ENCODE peak calls at places on chromosome 21, in five cellular contexts. F is effector memory CD4-positive, alpha-beta T cell; A is cardiac muscle cell; V is left ventricle myocardium inferior; Y is stomach. U is an unnamed sample.

GRCh38 chr21:40717008-40717407 is 129.9 kb downstream of the DSCAM start:
- DNase-seq in A (no peak), F (no peak), V (no peak), Y (peak; percentile 28), U (no peak)

GRCh38 chr21:43733060-43733459 is 14.1 kb downstream of the PDXK start:
- DNase-seq in Y (no peak), F (no peak), V (no peak), A (no peak), U (no peak)

GRCh38 chr21:42443181-42443785 is 39.6 kb downstream of the UBASH3A start:
- DNase-seq in V (no peak), Y (no peak), A (no peak), F (no peak), U (no peak)

GRCh38 chr21:40140675-40141074 is 273.4 kb downstream of the PCP4 start:
- DNase-seq in F (no peak), Y (no peak), V (no peak), A (no peak), U (no peak)

GRCh38 chr21:28336299-28336698 is 656.4 kb downstream of the LTN1 start:
- DNase-seq in A (peak; percentile 92), Y (peak; percentile 26), F (no peak), V (no peak), U (no peak)

GRCh38 chr21:25885880-25886279 is 151.1 kb downstream of the GABPA start:
- DNase-seq in A (no peak), Y (no peak), F (no peak), V (no peak), U (no peak)

GRCh38 chr21:39120876-39121599 is 62.2 kb downstream of the PSMG1 start:
- DNase-seq in Y (no peak), V (no peak), A (no peak), F (no peak), U (no peak)

GRCh38 chr21:42098957-42099547 is 27.9 kb downstream of the UMODL1 start:
- DNase-seq in V (no peak), F (no peak), A (no peak), Y (no peak), U (no peak)

GRCh38 chr21:41659791-41660560 is 106.9 kb downstream of the RIPK4 start:
- DNase-seq in F (no peak), Y (no peak), A (peak; percentile 56), V (no peak), U (no peak)

GRCh38 chr21:44303490-44303981 is 3.7 kb downstream of the PFKL start:
- DNase-seq in F (no peak), V (no peak), Y (peak; percentile 78), A (no peak), U (no peak)

GRCh38 chr21:42566524-42567180 is 53.0 kb downstream of the SLC37A1 start:
- DNase-seq in A (no peak), V (no peak), Y (peak; percentile 24), F (no peak), U (no peak)

GRCh38 chr21:37220433-37220980 is 46.6 kb downstream of the VPS26C start:
- DNase-seq in V (no peak), A (peak; percentile 57), Y (no peak), F (no peak), U (no peak)

GRCh38 chr21:42439284-42440186 is 35.8 kb downstream of the UBASH3A start:
- DNase-seq in V (no peak), Y (no peak), A (no peak), F (no peak), U (no peak)

GRCh38 chr21:36134820-36135390 is at the start of gene CBR3:
- DNase-seq in V (peak; percentile 72), A (peak; percentile 77), Y (peak; percentile 48), F (no peak), U (peak; percentile 39)

GRCh38 chr21:38735807-38736206 is 69.9 kb upstream of the ETS2 start:
- DNase-seq in F (no peak), V (no peak), Y (no peak), A (no peak), U (no peak)

GRCh38 chr21:29175408-29176147 is 45.1 kb downstream of the MAP3K7CL start:
- DNase-seq in V (no peak), Y (no peak), A (peak; percentile 85), F (no peak), U (no peak)

GRCh38 chr21:37710555-37711293 is 205.5 kb downstream of the KCNJ6 start:
- DNase-seq in Y (no peak), A (peak; percentile 7), F (no peak), V (no peak), U (no peak)

GRCh38 chr21:37828515-37828914 is 87.7 kb downstream of the KCNJ6 start:
- DNase-seq in Y (no peak), A (no peak), F (no peak), V (no peak), U (no peak)

GRCh38 chr21:37452222-37452621 is 85.6 kb downstream of the DYRK1A start:
- DNase-seq in A (peak; percentile 82), Y (no peak), F (no peak), V (peak; percentile 31), U (no peak)

GRCh38 chr21:39029086-39029772 is 154.0 kb downstream of the PSMG1 start:
- DNase-seq in Y (no peak), V (no peak), A (peak; percentile 85), F (no peak), U (no peak)

GRCh38 chr21:36891692-36892091 is 74.8 kb downstream of the HLCS start:
- DNase-seq in Y (no peak), V (no peak), A (peak; percentile 34), F (no peak), U (no peak)

GRCh38 chr21:45019076-45019886 is 55.1 kb upstream of the ADARB1 start:
- DNase-seq in V (peak; percentile 29), Y (no peak), F (no peak), A (no peak), U (no peak)

GRCh38 chr21:37459575-37459974 is 93.0 kb downstream of the DYRK1A start:
- DNase-seq in Y (no peak), A (peak; percentile 26), V (no peak), F (no peak), U (no peak)

GRCh38 chr21:42426424-42426823 is 22.7 kb downstream of the UBASH3A start:
- DNase-seq in F (no peak), Y (no peak), A (no peak), V (no peak), U (no peak)

GRCh38 chr21:40732243-40732642 is 114.7 kb downstream of the DSCAM start:
- DNase-seq in V (no peak), A (no peak), Y (no peak), F (no peak), U (no peak)

GRCh38 chr21:35995522-35996088 is 64.7 kb downstream of the SETD4 start:
- DNase-seq in F (no peak), V (no peak), Y (no peak), A (no peak), U (no peak)

GRCh38 chr21:14826630-14827029 is 238.2 kb downstream of the NRIP1 start:
- DNase-seq in F (no peak), V (no peak), A (no peak), Y (no peak), U (peak; percentile 13)
- H3K4me3 ChIP-seq in F (no peak overlapping the region), V (no peak overlapping the region), A (no peak overlapping the region), Y (no peak overlapping the region), U (no peak overlapping the region)

GRCh38 chr21:34987673-34988072 is 61.4 kb downstream of the RUNX1 start:
- DNase-seq in V (no peak), Y (no peak), F (no peak), A (no peak), U (no peak)
- H3K4me3 ChIP-seq in V (no peak overlapping the region), Y (no peak overlapping the region), F (peak overlapping the region; percentile 37), A (no peak overlapping the region), U (no peak overlapping the region)

GRCh38 chr21:26964379-26964778 is 2.5 kb downstream of the ADAMTS5 start:
- DNase-seq in F (no peak), V (peak; percentile 66), A (peak; percentile 42), Y (peak; percentile 28), U (no peak)
- H3K4me3 ChIP-seq in F (no peak overlapping the region), V (peak overlapping the region; percentile 76), A (no peak overlapping the region), Y (peak overlapping the region; percentile 60), U (no peak overlapping the region)

GRCh38 chr21:31397939-31398338 is 53.9 kb upstream of the TIAM1 start:
- DNase-seq in F (no peak), V (no peak), Y (no peak), A (no peak), U (no peak)
- H3K4me3 ChIP-seq in F (no peak overlapping the region), V (no peak overlapping the region), Y (no peak overlapping the region), A (no peak overlapping the region), U (no peak overlapping the region)

GRCh38 chr21:24850121-24850520 is 757.2 kb downstream of the MRPL39 start:
- DNase-seq in A (no peak), Y (no peak), V (no peak), F (no peak), U (no peak)
- H3K4me3 ChIP-seq in A (no peak overlapping the region), Y (no peak overlapping the region), V (no peak overlapping the region), F (no peak overlapping the region), U (no peak overlapping the region)

DNA sequence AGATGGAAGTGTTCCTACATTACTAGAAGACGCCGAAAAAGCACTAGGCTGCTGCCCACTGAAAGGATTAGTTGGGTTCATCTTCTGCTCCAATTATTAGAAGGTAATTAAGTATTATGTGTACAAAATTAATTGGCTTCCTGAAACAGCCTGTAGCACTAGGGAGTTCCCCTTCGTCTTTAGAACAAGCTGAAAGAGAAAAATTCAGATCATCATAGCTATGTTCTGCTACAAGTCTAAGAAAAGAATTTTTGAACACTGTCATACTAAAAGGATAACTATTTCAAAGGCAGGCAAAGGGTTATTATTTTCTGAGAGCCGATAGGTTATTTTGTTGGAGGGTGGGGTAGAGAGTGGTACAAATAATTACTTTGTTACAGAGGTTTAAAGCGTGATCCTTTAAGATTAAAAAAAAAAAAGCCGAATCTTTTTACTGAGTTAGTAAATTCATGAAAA is at the start of gene MCM3AP:
- DNase-seq in F (no peak), A (no peak), Y (no peak), V (no peak), U (no peak)
- H3K4me3 ChIP-seq in F (peak within 1 kb of the TSS; percentile 91), A (peak within 1 kb of the TSS; percentile 79), Y (peak within 1 kb of the TSS; percentile 92), V (peak within 1 kb of the TSS; percentile 84), U (peak within 1 kb of the TSS; percentile 87)

GRCh38 chr21:23664193-23664694 is 1943.0 kb downstream of the MRPL39 start:
- DNase-seq in V (no peak), A (no peak), Y (no peak), F (no peak), U (no peak)
- H3K4me3 ChIP-seq in V (no peak overlapping the region), A (no peak overlapping the region), Y (no peak overlapping the region), F (no peak overlapping the region), U (no peak overlapping the region)

DNA sequence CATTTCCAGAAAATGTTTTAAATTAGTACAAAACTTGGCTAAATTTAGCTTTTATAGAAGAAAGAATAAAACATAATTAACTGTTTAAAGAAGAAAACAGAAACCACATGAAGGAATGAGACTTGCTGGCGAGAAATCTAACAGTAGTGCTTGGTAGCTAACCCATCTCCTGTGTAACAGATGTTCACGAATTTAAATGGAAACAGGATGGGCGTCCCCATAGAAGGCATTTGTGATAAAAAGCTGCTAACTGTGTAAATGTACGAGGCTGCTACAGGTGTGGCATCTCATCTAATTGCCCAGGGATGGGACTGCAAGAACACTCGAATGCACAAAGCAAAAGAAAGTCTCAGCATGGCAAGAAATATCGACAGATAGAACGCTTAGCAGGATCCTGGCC is 112.8 kb downstream of the RUNX1 start:
- DNase-seq in Y (no peak), A (no peak), F (no peak), V (no peak), U (no peak)
- H3K4me3 ChIP-seq in Y (no peak overlapping the region), A (no peak overlapping the region), F (no peak overlapping the region), V (no peak overlapping the region), U (no peak overlapping the region)

GRCh38 chr21:23475518-23476189 is 2131.6 kb downstream of the MRPL39 start:
- DNase-seq in A (peak; percentile 1), V (no peak), Y (no peak), F (no peak), U (no peak)
- H3K4me3 ChIP-seq in A (no peak overlapping the region), V (no peak overlapping the region), Y (no peak overlapping the region), F (no peak overlapping the region), U (no peak overlapping the region)

GRCh38 chr21:33544451-33544850 is 1.6 kb downstream of the SON start:
- DNase-seq in Y (no peak), A (no peak), F (no peak), V (no peak), U (no peak)
- H3K4me3 ChIP-seq in Y (peak overlapping the region; percentile 70), A (peak overlapping the region; percentile 93), F (peak overlapping the region; percentile 82), V (peak overlapping the region; percentile 80), U (peak overlapping the region; percentile 88)

U was measured in GM06990.